ENCODE peak calls at places on chromosomes 13 and 19, in ten cellular contexts. V, K, E, M, B, D, X, Q, G and W are unnamed samples.

GRCh38 chr13:110405597-110406450 is 98.7 kb downstream of the COL4A2 start:
- DNase-seq in V (peak; percentile 6), K (peak; percentile 44), E (no peak), M (no peak), B (no peak), D (no peak), X (no peak), Q (peak; percentile 18), G (no peak), W (no peak)

GRCh38 chr13:27171244-27171829 is at the start of gene USP12:
- DNase-seq in V (no peak), K (peak; percentile 84), E (no peak), M (no peak), B (peak; percentile 44), D (peak; percentile 30), X (no peak), Q (peak; percentile 66), G (peak; percentile 44), W (no peak)

GRCh38 chr13:39825886-39826285 is 170.4 kb downstream of the COG6 start:
- DNase-seq in V (no peak), K (no peak), E (no peak), M (no peak), B (no peak), D (no peak), X (no peak), Q (no peak), G (no peak), W (no peak)

GRCh38 chr13:39684531-39685137 is 29.2 kb downstream of the COG6 start:
- DNase-seq in V (no peak), K (no peak), E (no peak), M (peak; percentile 10), B (no peak), D (no peak), X (no peak), Q (no peak), G (no peak), W (no peak)

GRCh38 chr13:109678459-109678858 is 107.9 kb downstream of the IRS2 start:
- DNase-seq in V (no peak), K (no peak), E (no peak), M (no peak), B (no peak), D (no peak), X (no peak), Q (no peak), G (no peak), W (no peak)

GRCh38 chr13:59442461-59442860 is 721.3 kb downstream of the DIAPH3 start:
- DNase-seq in V (no peak), K (no peak), E (no peak), M (no peak), B (no peak), D (no peak), X (no peak), Q (no peak), G (no peak), W (no peak)

GRCh38 chr19:19642506-19643157 is 825 bp downstream of the GMIP start:
- DNase-seq in V (peak; percentile 69), K (no peak), E (no peak), M (no peak), B (no peak), D (no peak), X (peak; percentile 25), Q (peak; percentile 68), G (no peak), W (no peak)

GRCh38 chr13:87035538-87035937 is 635.6 kb upstream of the SLITRK5 start:
- DNase-seq in V (no peak), K (no peak), E (no peak), M (no peak), B (no peak), D (no peak), X (no peak), Q (no peak), G (no peak), W (no peak)

GRCh38 chr13:26985285-26985878 is 186.2 kb downstream of the USP12 start:
- DNase-seq in V (peak; percentile 51), K (no peak), E (peak; percentile 50), M (peak; percentile 52), B (peak; percentile 10), D (peak; percentile 31), X (peak; percentile 53), Q (peak; percentile 84), G (peak; percentile 10), W (no peak)

GRCh38 chr19:56076413-56076998 is 44.6 kb downstream of the ZNF787 start:
- DNase-seq in V (no peak), K (no peak), E (peak; percentile 20), M (peak; percentile 28), B (no peak), D (no peak), X (no peak), Q (peak; percentile 62), G (no peak), W (no peak)

GRCh38 chr19:48896191-48896720 is 2.3 kb downstream of the TULP2 start:
- DNase-seq in V (peak; percentile 48), K (peak; percentile 87), E (no peak), M (no peak), B (peak; percentile 33), D (peak; percentile 39), X (no peak), Q (peak; percentile 78), G (no peak), W (no peak)

GRCh38 chr19:54506079-54506478 is 3.4 kb downstream of the LAIR2 start:
- DNase-seq in V (no peak), K (no peak), E (no peak), M (no peak), B (no peak), D (no peak), X (no peak), Q (no peak), G (no peak), W (no peak)

GRCh38 chr13:113493315-113493951 is 2.9 kb upstream of the DCUN1D2 start:
- DNase-seq in V (no peak), K (no peak), E (no peak), M (peak; percentile 78), B (no peak), D (no peak), X (no peak), Q (peak; percentile 22), G (no peak), W (peak; percentile 96)

GRCh38 chr13:33536639-33537425 is 251.3 kb upstream of the STARD13 start:
- DNase-seq in V (no peak), K (no peak), E (no peak), M (no peak), B (no peak), D (no peak), X (no peak), Q (no peak), G (no peak), W (no peak)

GRCh38 chr13:33174980-33175379 is 110.6 kb downstream of the STARD13 start:
- DNase-seq in V (no peak), K (no peak), E (no peak), M (no peak), B (no peak), D (no peak), X (no peak), Q (no peak), G (no peak), W (no peak)